ENCODE peak calls at places on chromosomes 7 and 10, in nine cellular contexts. G is fibroblast of the aortic adventitia; E is CD8-positive, alpha-beta memory T cell; K is right cardiac atrium; A is endothelial cell; U is hepatocyte; O is HFFc6; W is NCI-H1105 treated with DMSO at 0.1 percent for 48 hours; Y is astrocyte of the cerebellum. S is an unnamed sample.
A peak's percentile ranks its signal among the peaks of the same experiment; 100 is the strongest.

GRCh38 chr10:16242859-16243613 is 193.8 kb upstream of the PTER start:
- DNase-seq in G (no peak), E (no peak), K (no peak), A (no peak), U (no peak), O (no peak), W (no peak), Y (no peak), S (no peak)

GRCh38 chr7:157141525-157142060 is 2.9 kb downstream of the UBE3C start:
- DNase-seq in G (no peak), E (no peak), K (no peak), A (no peak), U (no peak), O (no peak), W (no peak), Y (no peak), S (no peak)

GRCh38 chr7:84105582-84105981 is 89.0 kb downstream of the SEMA3A start:
- DNase-seq in G (peak; percentile 68), E (no peak), K (no peak), A (no peak), U (no peak), O (no peak), W (no peak), Y (no peak), S (peak; percentile 59)

GRCh38 chr10:114879541-114880158 is 58.1 kb downstream of the FHIP2A start:
- DNase-seq in G (peak; percentile 36), E (peak; percentile 1), K (no peak), A (peak; percentile 64), U (peak; percentile 25), O (peak; percentile 22), W (no peak), Y (no peak), S (peak; percentile 35)

GRCh38 chr10:92328999-92329398 is 38.0 kb downstream of the MARCHF5 start:
- DNase-seq in G (no peak), E (no peak), K (no peak), A (no peak), U (no peak), O (no peak), W (no peak), Y (no peak), S (peak; percentile 10)

GRCh38 chr7:144404911-144405310 is 1.4 kb upstream of the NOBOX start:
- DNase-seq in G (no peak), E (no peak), K (no peak), A (no peak), U (no peak), O (no peak), W (no peak), Y (no peak), S (no peak)

GRCh38 chr7:134828361-134828760 is 48.9 kb downstream of the CALD1 start:
- DNase-seq in G (peak; percentile 66), E (no peak), K (no peak), A (no peak), U (no peak), O (no peak), W (no peak), Y (no peak), S (no peak)

GRCh38 chr7:18666107-18666728 is 170.7 kb downstream of the HDAC9 start:
- DNase-seq in G (peak; percentile 79), E (peak; percentile 18), K (peak; percentile 78), A (peak; percentile 85), U (peak; percentile 86), O (peak; percentile 66), W (peak; percentile 62), Y (no peak), S (peak; percentile 89)

GRCh38 chr7:91307467-91307866 is 43.2 kb downstream of the FZD1 start:
- DNase-seq in G (no peak), E (no peak), K (no peak), A (no peak), U (no peak), O (no peak), W (no peak), Y (no peak), S (no peak)

GRCh38 chr10:86969421-86970041 is 1.2 kb downstream of the ADIRF start:
- DNase-seq in G (peak; percentile 43), E (no peak), K (no peak), A (no peak), U (peak; percentile 18), O (peak; percentile 48), W (no peak), Y (no peak), S (peak; percentile 20)

GRCh38 chr7:157139142-157140117 is 704 bp downstream of the UBE3C start:
- DNase-seq in G (peak; percentile 12), E (no peak), K (peak; percentile 61), A (peak; percentile 63), U (peak; percentile 60), O (peak; percentile 10), W (no peak), Y (no peak), S (peak; percentile 86)

GRCh38 chr10:30059209-30060107 is at the start of gene JCAD:
- DNase-seq in G (no peak), E (peak; percentile 24), K (peak; percentile 83), A (peak; percentile 90), U (peak; percentile 79), O (no peak), W (no peak), Y (no peak), S (peak; percentile 39)

GRCh38 chr10:34369120-34369519 is 446.0 kb downstream of the PARD3 start:
- DNase-seq in G (no peak), E (no peak), K (no peak), A (no peak), U (no peak), O (no peak), W (no peak), Y (no peak), S (no peak)

GRCh38 chr10:1010703-1011102 is 15.0 kb downstream of the IDI2 start:
- DNase-seq in G (no peak), E (no peak), K (no peak), A (no peak), U (no peak), O (no peak), W (no peak), Y (no peak), S (no peak)

GRCh38 chr10:131983780-131984179 is 2.1 kb upstream of the BNIP3 start:
- DNase-seq in G (peak; percentile 73), E (no peak), K (no peak), A (no peak), U (peak; percentile 57), O (peak; percentile 96), W (no peak), Y (peak; percentile 19), S (no peak)

GRCh38 chr10:114042895-114043531 is 653 bp upstream of the ADRB1 start:
- DNase-seq in G (peak; percentile 4), E (peak; percentile 3), K (peak; percentile 68), A (peak; percentile 25), U (peak; percentile 39), O (no peak), W (no peak), Y (peak; percentile 15), S (peak; percentile 73)

GRCh38 chr7:156458011-156458410 is 182.6 kb upstream of the RNF32 start:
- DNase-seq in G (no peak), E (no peak), K (no peak), A (no peak), U (no peak), O (no peak), W (no peak), Y (no peak), S (no peak)

GRCh38 chr7:149248777-149249176 is 9.3 kb downstream of the ZNF212 start:
- DNase-seq in G (no peak), E (no peak), K (no peak), A (no peak), U (no peak), O (no peak), W (no peak), Y (no peak), S (no peak)

GRCh38 chr10:49023752-49024151 is 84.1 kb upstream of the LRRC18 start:
- DNase-seq in G (peak; percentile 72), E (no peak), K (no peak), A (no peak), U (peak; percentile 44), O (no peak), W (no peak), Y (no peak), S (no peak)

GRCh38 chr7:157358041-157358752 is 21.4 kb downstream of the DNAJB6 start:
- DNase-seq in G (no peak), E (no peak), K (no peak), A (no peak), U (no peak), O (no peak), W (peak; percentile 21), Y (no peak), S (no peak)

GRCh38 chr7:121404348-121404747 is 8.2 kb upstream of the FAM3C start:
- DNase-seq in G (no peak), E (no peak), K (no peak), A (no peak), U (no peak), O (no peak), W (no peak), Y (no peak), S (peak; percentile 42)

GRCh38 chr7:65269150-65269856 is 104.4 kb upstream of the ZNF92 start:
- DNase-seq in G (no peak), E (no peak), K (peak; percentile 46), A (peak; percentile 88), U (peak; percentile 90), O (no peak), W (peak; percentile 93), Y (peak; percentile 67), S (peak; percentile 92)

GRCh38 chr7:17134786-17135185 is 163.7 kb upstream of the AHR start:
- DNase-seq in G (no peak), E (no peak), K (no peak), A (no peak), U (no peak), O (no peak), W (no peak), Y (no peak), S (no peak)

GRCh38 chr7:142508251-142508650 is 241.0 kb upstream of the PRSS1 start:
- DNase-seq in G (no peak), E (peak; percentile 42), K (no peak), A (no peak), U (peak; percentile 62), O (no peak), W (no peak), Y (no peak), S (no peak)

GRCh38 chr7:140200102-140200989 is 23.6 kb upstream of the KDM7A start:
- DNase-seq in G (peak; percentile 66), E (no peak), K (peak; percentile 71), A (no peak), U (no peak), O (peak; percentile 8), W (no peak), Y (no peak), S (peak; percentile 87)

GRCh38 chr7:144817001-144817400 is 18.9 kb downstream of the TPK1 start:
- DNase-seq in G (no peak), E (no peak), K (no peak), A (no peak), U (no peak), O (no peak), W (no peak), Y (no peak), S (no peak)

S was measured in NCI-H69.